ENCODE peak calls at places on chromosomes 16 and 17, in four cellular contexts. K is A549, E is right lobe of liver, L is right atrium auricular region. R is an unnamed sample.

GRCh38 chr17:83109386-83109785 is 30.0 kb downstream of the METRNL start:
- DNase-seq in K (no peak), E (no peak), L (no peak), R (no peak)

GRCh38 chr17:53749178-53749577 is 73.5 kb upstream of the KIF2B start:
- DNase-seq in K (no peak), E (no peak), L (no peak), R (no peak)

GRCh38 chr17:77451271-77451893 is 310.6 kb downstream of the SEC14L1 start:
- DNase-seq in K (no peak), E (peak; percentile 78), L (no peak), R (peak; percentile 83)

GRCh38 chr17:72111374-72111773 is 9.4 kb upstream of the SOX9 start:
- DNase-seq in K (no peak), E (no peak), L (no peak), R (no peak)

GRCh38 chr17:45782889-45783592 is 1.1 kb upstream of the CRHR1 start:
- DNase-seq in K (peak; percentile 58), E (no peak), L (no peak), R (no peak)

GRCh38 chr17:16374129-16374528 is 6.8 kb upstream of the UBB start:
- DNase-seq in K (peak; percentile 44), E (no peak), L (no peak), R (peak; percentile 35)

GRCh38 chr16:13909872-13910303 is 10.1 kb upstream of the ERCC4 start:
- DNase-seq in K (peak; percentile 49), E (peak; percentile 56), L (peak; percentile 75), R (no peak)

GRCh38 chr17:74213897-74214386 is 571 bp downstream of the TTYH2 start:
- DNase-seq in K (no peak), E (peak; percentile 53), L (no peak), R (peak; percentile 41)

GRCh38 chr16:54454616-54455015 is 168.0 kb upstream of the IRX3 start:
- DNase-seq in K (no peak), E (no peak), L (no peak), R (no peak)

GRCh38 chr17:7156342-7156940 is 22.7 kb downstream of the ASGR1 start:
- DNase-seq in K (no peak), E (peak; percentile 84), L (no peak), R (no peak)

GRCh38 chr17:42852351-42852750 is 1.4 kb downstream of the AOC3 start:
- DNase-seq in K (no peak), E (no peak), L (no peak), R (no peak)

GRCh38 chr16:88923926-88924833 is 52.8 kb downstream of the CBFA2T3 start:
- DNase-seq in K (no peak), E (no peak), L (no peak), R (no peak)

GRCh38 chr16:30948956-30949654 is at the start of gene ORAI3:
- DNase-seq in K (peak; percentile 57), E (peak; percentile 90), L (peak; percentile 82), R (peak; percentile 81)

GRCh38 chr17:57539528-57540301 is 205.4 kb downstream of the CCDC182 start:
- DNase-seq in K (no peak), E (no peak), L (no peak), R (no peak)

GRCh38 chr16:13756411-13756810 is 163.5 kb upstream of the ERCC4 start:
- DNase-seq in K (no peak), E (no peak), L (no peak), R (no peak)

GRCh38 chr17:7138800-7139381 is 24.3 kb upstream of the ASGR2 start:
- DNase-seq in K (no peak), E (no peak), L (no peak), R (no peak)

GRCh38 chr16:11793840-11794239 is 3.2 kb downstream of the ZC3H7A start:
- DNase-seq in K (no peak), E (no peak), L (no peak), R (no peak)

GRCh38 chr16:61926766-61927165 is 109.5 kb downstream of the CDH8 start:
- DNase-seq in K (no peak), E (no peak), L (no peak), R (no peak)

GRCh38 chr17:52995127-52995526 is 827.6 kb upstream of the KIF2B start:
- DNase-seq in K (no peak), E (no peak), L (no peak), R (no peak)

GRCh38 chr17:72614476-72614870 is 478.0 kb downstream of the SLC39A11 start:
- DNase-seq in K (peak; percentile 36), E (no peak), L (no peak), R (no peak)

GRCh38 chr16:90040152-90041023 is 21.1 kb upstream of the DBNDD1 start:
- DNase-seq in K (no peak), E (no peak), L (no peak), R (no peak)

GRCh38 chr17:2122641-2123302 is 67.9 kb downstream of the HIC1 start:
- DNase-seq in K (no peak), E (peak; percentile 76), L (peak; percentile 84), R (peak; percentile 58)

GRCh38 chr17:15431766-15432165 is 35.7 kb downstream of the CDRT4 start:
- DNase-seq in K (no peak), E (no peak), L (no peak), R (no peak)

GRCh38 chr16:30980434-30980833 is 4.6 kb upstream of the HSD3B7 start:
- DNase-seq in K (no peak), E (no peak), L (no peak), R (no peak)

GRCh38 chr16:57301126-57301817 is 16.8 kb upstream of the PLLP start:
- DNase-seq in K (no peak), E (peak; percentile 31), L (no peak), R (no peak)

GRCh38 chr17:79565606-79566250 is 45.1 kb downstream of the RBFOX3 start:
- DNase-seq in K (no peak), E (no peak), L (no peak), R (no peak)

GRCh38 chr16:54936979-54937672 is 6.5 kb downstream of the IRX5 start:
- DNase-seq in K (peak; percentile 54), E (no peak), L (no peak), R (no peak)

GRCh38 chr16:73735018-73735417 is 561.6 kb upstream of the PSMD7 start:
- DNase-seq in K (peak; percentile 13), E (no peak), L (no peak), R (no peak)

GRCh38 chr17:57747221-57748017 is 2.3 kb upstream of the CCDC182 start:
- DNase-seq in K (peak; percentile 79), E (no peak), L (peak; percentile 63), R (peak; percentile 18)

GRCh38 chr17:40714473-40714872 is 10.9 kb upstream of the KRT24 start:
- DNase-seq in K (peak; percentile 33), E (no peak), L (no peak), R (no peak)

GRCh38 chr17:79446347-79446746 is 164.5 kb downstream of the RBFOX3 start:
- DNase-seq in K (no peak), E (no peak), L (no peak), R (no peak)

GRCh38 chr16:71526111-71526998 is at the start of gene CHST4:
- DNase-seq in K (peak; percentile 24), E (no peak), L (no peak), R (no peak)

GRCh38 chr17:69809331-69809730 is 265.7 kb upstream of the KCNJ16 start:
- DNase-seq in K (no peak), E (no peak), L (no peak), R (no peak)

GRCh38 chr16:30602595-30603277 is 7.5 kb downstream of the ZNF689 start:
- DNase-seq in K (no peak), E (no peak), L (no peak), R (no peak)

GRCh38 chr17:18267366-18267765 is 6.9 kb downstream of the MIEF2 start:
- DNase-seq in K (no peak), E (no peak), L (no peak), R (no peak)

GRCh38 chr17:322006-322780 is 30.4 kb downstream of the RPH3AL start:
- DNase-seq in K (no peak), E (no peak), L (no peak), R (no peak)

GRCh38 chr17:45307290-45308015 is 9.4 kb downstream of the MAP3K14 start:
- DNase-seq in K (peak; percentile 69), E (no peak), L (no peak), R (no peak)

GRCh38 chr17:78794399-78794798 is 12.3 kb upstream of the CYTH1 start:
- DNase-seq in K (no peak), E (no peak), L (no peak), R (no peak)

GRCh38 chr16:53913082-53913870 is 209.3 kb downstream of the FTO start:
- DNase-seq in K (peak; percentile 18), E (no peak), L (peak; percentile 77), R (peak; percentile 11)

GRCh38 chr17:9928601-9929341 is 23.7 kb upstream of the RCVRN start:
- DNase-seq in K (peak; percentile 90), E (no peak), L (no peak), R (no peak)

GRCh38 chr16:369866-370436 is 387 bp downstream of the MRPL28 start:
- DNase-seq in K (no peak), E (no peak), L (no peak), R (no peak)
- H3K27ac ChIP-seq in K (peak overlapping the region; percentile 89), E (no peak overlapping the region), L (peak overlapping the region; percentile 35), R (no peak overlapping the region)

DNA sequence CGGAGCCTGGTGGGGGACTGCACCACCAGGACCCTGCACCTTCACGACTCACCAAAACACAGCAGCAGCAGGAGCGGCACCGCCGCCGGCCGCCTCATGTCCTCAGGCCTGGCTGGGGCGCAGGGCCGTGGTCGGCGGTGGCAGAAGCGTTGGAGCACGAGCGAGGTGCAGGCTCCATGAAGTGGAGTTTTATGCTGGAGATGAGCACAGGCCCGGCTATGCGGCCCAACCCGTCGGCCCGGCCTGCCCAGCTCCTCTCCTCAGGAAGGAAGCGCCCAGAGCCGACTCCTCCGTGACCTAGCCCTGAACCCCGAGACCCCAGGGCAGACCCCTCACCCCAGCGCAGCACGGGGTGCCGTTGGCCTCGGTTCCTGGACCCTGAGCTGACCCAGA is at the start of gene PRSS27:
- DNase-seq in K (no peak), E (peak; percentile 21), L (no peak), R (peak; percentile 14)
- H3K27ac ChIP-seq in K (peak within 1 kb of the TSS; percentile 99), E (no peak within 1 kb of the TSS), L (peak within 1 kb of the TSS; percentile 78), R (peak within 1 kb of the TSS; percentile 79)

DNA sequence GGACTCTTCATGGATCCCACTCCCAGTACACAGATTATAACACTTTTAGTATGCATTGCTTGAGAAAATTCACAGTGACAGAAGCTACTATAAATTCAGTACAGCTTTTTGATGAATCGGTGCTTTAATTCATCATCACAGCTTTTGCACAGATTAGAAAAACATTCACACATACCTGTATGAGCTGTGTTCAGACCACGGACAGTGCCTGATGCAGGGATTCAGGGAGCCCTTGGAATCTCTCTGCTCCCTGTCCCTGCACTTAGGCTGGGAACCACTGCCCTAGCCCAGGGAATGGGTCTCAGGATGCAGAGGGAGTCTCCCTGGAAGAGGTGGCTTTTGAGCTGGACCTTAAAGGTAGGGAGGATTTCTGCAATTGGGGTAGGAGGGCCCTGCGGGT is 13.9 kb downstream of the TBKBP1 start:
- DNase-seq in K (no peak), E (no peak), L (no peak), R (no peak)
- H3K27ac ChIP-seq in K (no peak overlapping the region), E (no peak overlapping the region), L (peak overlapping the region; percentile 41), R (no peak overlapping the region)

GRCh38 chr16:72569677-72570076 is 397.7 kb upstream of the PMFBP1 start:
- DNase-seq in K (no peak), E (no peak), L (no peak), R (no peak)
- H3K27ac ChIP-seq in K (no peak overlapping the region), E (no peak overlapping the region), L (no peak overlapping the region), R (no peak overlapping the region)